ENCODE peak calls at places on chromosomes 3 and 15, in seven cellular contexts. One of them, this sample, is unnamed.

GRCh38 chr3:159191454-159191853 is 389.6 kb downstream of the MFSD1 start:
- DNase-seq in SJSA1: no peak
- DNase-seq in HFFc6: peak; percentile 84
- DNase-seq in hypothalamus: no peak
- DNase-seq in substantia nigra: no peak
- DNase-seq in COR-L47: no peak
- DNase-seq in HTR-8/SVneo: peak; percentile 65
- DNase-seq in this sample: no peak

GRCh38 chr3:194439915-194440550 is 41.0 kb upstream of the GP5 start:
- DNase-seq in hypothalamus: no peak
- DNase-seq in COR-L47: peak; percentile 26
- DNase-seq in HTR-8/SVneo: no peak
- DNase-seq in substantia nigra: no peak
- DNase-seq in SJSA1: no peak
- DNase-seq in HFFc6: no peak
- DNase-seq in this sample: no peak

GRCh38 chr3:133206921-133207320 is 168.7 kb downstream of the TMEM108 start:
- DNase-seq in HTR-8/SVneo: no peak
- DNase-seq in COR-L47: no peak
- DNase-seq in substantia nigra: no peak
- DNase-seq in SJSA1: no peak
- DNase-seq in hypothalamus: no peak
- DNase-seq in HFFc6: no peak
- DNase-seq in this sample: no peak

GRCh38 chr3:14145236-14145635 is 20.4 kb downstream of the TMEM43 start:
- DNase-seq in HFFc6: peak; percentile 60
- DNase-seq in COR-L47: no peak
- DNase-seq in substantia nigra: no peak
- DNase-seq in HTR-8/SVneo: no peak
- DNase-seq in SJSA1: no peak
- DNase-seq in hypothalamus: no peak
- DNase-seq in this sample: no peak

GRCh38 chr15:91032919-91033803 is 10.8 kb upstream of the VPS33B start:
- DNase-seq in SJSA1: no peak
- DNase-seq in HTR-8/SVneo: no peak
- DNase-seq in substantia nigra: no peak
- DNase-seq in COR-L47: peak; percentile 74
- DNase-seq in hypothalamus: peak; percentile 7
- DNase-seq in HFFc6: no peak
- DNase-seq in this sample: peak; percentile 81

GRCh38 chr15:28456476-28457395 is 76.0 kb downstream of the GOLGA8G start:
- DNase-seq in substantia nigra: no peak
- DNase-seq in SJSA1: peak; percentile 53
- DNase-seq in hypothalamus: no peak
- DNase-seq in HFFc6: no peak
- DNase-seq in HTR-8/SVneo: no peak
- DNase-seq in COR-L47: no peak
- DNase-seq in this sample: peak; percentile 7

GRCh38 chr3:168925568-168925967 is 737.9 kb downstream of the MECOM start:
- DNase-seq in substantia nigra: no peak
- DNase-seq in HFFc6: no peak
- DNase-seq in HTR-8/SVneo: no peak
- DNase-seq in COR-L47: no peak
- DNase-seq in SJSA1: no peak
- DNase-seq in hypothalamus: no peak
- DNase-seq in this sample: no peak

GRCh38 chr15:26804063-26804804 is 31.4 kb upstream of the GABRB3 start:
- DNase-seq in hypothalamus: no peak
- DNase-seq in HTR-8/SVneo: no peak
- DNase-seq in COR-L47: no peak
- DNase-seq in SJSA1: no peak
- DNase-seq in substantia nigra: no peak
- DNase-seq in HFFc6: no peak
- DNase-seq in this sample: peak; percentile 7

GRCh38 chr3:128180913-128181312 is 27.6 kb downstream of the EEFSEC start:
- DNase-seq in hypothalamus: no peak
- DNase-seq in substantia nigra: no peak
- DNase-seq in SJSA1: no peak
- DNase-seq in COR-L47: no peak
- DNase-seq in HFFc6: no peak
- DNase-seq in HTR-8/SVneo: no peak
- DNase-seq in this sample: no peak

GRCh38 chr3:109927161-109927560 is 589.8 kb upstream of the DPPA4 start:
- DNase-seq in HFFc6: peak; percentile 94
- DNase-seq in hypothalamus: no peak
- DNase-seq in HTR-8/SVneo: peak; percentile 75
- DNase-seq in COR-L47: no peak
- DNase-seq in SJSA1: peak; percentile 70
- DNase-seq in substantia nigra: no peak
- DNase-seq in this sample: no peak

GRCh38 chr15:48392356-48392755 is 61.1 kb downstream of the DUT start:
- DNase-seq in HTR-8/SVneo: no peak
- DNase-seq in substantia nigra: no peak
- DNase-seq in SJSA1: no peak
- DNase-seq in HFFc6: no peak
- DNase-seq in hypothalamus: no peak
- DNase-seq in COR-L47: no peak
- DNase-seq in this sample: no peak

GRCh38 chr3:102299125-102299877 is 135.5 kb upstream of the ZPLD1 start:
- DNase-seq in hypothalamus: no peak
- DNase-seq in HFFc6: no peak
- DNase-seq in SJSA1: no peak
- DNase-seq in COR-L47: no peak
- DNase-seq in substantia nigra: no peak
- DNase-seq in HTR-8/SVneo: no peak
- DNase-seq in this sample: no peak

GRCh38 chr3:156150434-156151066 is 30.2 kb downstream of the KCNAB1 start:
- DNase-seq in hypothalamus: no peak
- DNase-seq in HFFc6: peak; percentile 50
- DNase-seq in HTR-8/SVneo: peak; percentile 27
- DNase-seq in substantia nigra: no peak
- DNase-seq in COR-L47: peak; percentile 36
- DNase-seq in SJSA1: no peak
- DNase-seq in this sample: peak; percentile 68

GRCh38 chr3:183534249-183534648 is 21.3 kb downstream of the KLHL6 start:
- DNase-seq in substantia nigra: no peak
- DNase-seq in hypothalamus: no peak
- DNase-seq in HTR-8/SVneo: no peak
- DNase-seq in COR-L47: no peak
- DNase-seq in SJSA1: no peak
- DNase-seq in HFFc6: peak; percentile 59
- DNase-seq in this sample: no peak

GRCh38 chr3:193897288-193897687 is 238.7 kb upstream of the HES1 start:
- DNase-seq in hypothalamus: no peak
- DNase-seq in HFFc6: no peak
- DNase-seq in SJSA1: no peak
- DNase-seq in substantia nigra: no peak
- DNase-seq in COR-L47: no peak
- DNase-seq in HTR-8/SVneo: no peak
- DNase-seq in this sample: no peak

GRCh38 chr15:68818671-68819450 is 1.8 kb downstream of the ANP32A start:
- DNase-seq in HTR-8/SVneo: no peak
- DNase-seq in hypothalamus: peak; percentile 65
- DNase-seq in HFFc6: no peak
- DNase-seq in COR-L47: peak; percentile 54
- DNase-seq in substantia nigra: no peak
- DNase-seq in SJSA1: peak; percentile 63
- DNase-seq in this sample: peak; percentile 78

GRCh38 chr3:37040231-37040630 is 46.9 kb downstream of the MLH1 start:
- DNase-seq in hypothalamus: no peak
- DNase-seq in SJSA1: no peak
- DNase-seq in HFFc6: peak; percentile 27
- DNase-seq in COR-L47: no peak
- DNase-seq in HTR-8/SVneo: no peak
- DNase-seq in substantia nigra: no peak
- DNase-seq in this sample: no peak

GRCh38 chr3:71299160-71299559 is 284.4 kb downstream of the FOXP1 start:
- DNase-seq in substantia nigra: no peak
- DNase-seq in HTR-8/SVneo: no peak
- DNase-seq in hypothalamus: no peak
- DNase-seq in SJSA1: no peak
- DNase-seq in COR-L47: peak; percentile 4
- DNase-seq in HFFc6: no peak
- DNase-seq in this sample: no peak

GRCh38 chr3:44734646-44735168 is 5.3 kb downstream of the ZNF501 start:
- DNase-seq in substantia nigra: no peak
- DNase-seq in hypothalamus: no peak
- DNase-seq in HFFc6: no peak
- DNase-seq in HTR-8/SVneo: no peak
- DNase-seq in COR-L47: no peak
- DNase-seq in SJSA1: no peak
- DNase-seq in this sample: no peak

GRCh38 chr3:142035308-142035922 is 113.9 kb downstream of the TFDP2 start:
- DNase-seq in SJSA1: no peak
- DNase-seq in substantia nigra: no peak
- DNase-seq in COR-L47: no peak
- DNase-seq in HTR-8/SVneo: no peak
- DNase-seq in hypothalamus: no peak
- DNase-seq in HFFc6: no peak
- DNase-seq in this sample: no peak

GRCh38 chr3:97917813-97918536 is 54.3 kb downstream of the RIOX2 start:
- DNase-seq in HFFc6: no peak
- DNase-seq in SJSA1: no peak
- DNase-seq in substantia nigra: no peak
- DNase-seq in HTR-8/SVneo: no peak
- DNase-seq in hypothalamus: no peak
- DNase-seq in COR-L47: no peak
- DNase-seq in this sample: no peak

GRCh38 chr15:78212546-78213424 is 21.6 kb downstream of the ACSBG1 start:
- DNase-seq in HTR-8/SVneo: peak; percentile 91
- DNase-seq in substantia nigra: no peak
- DNase-seq in hypothalamus: no peak
- DNase-seq in SJSA1: peak; percentile 92
- DNase-seq in COR-L47: peak; percentile 86
- DNase-seq in HFFc6: peak; percentile 70
- DNase-seq in this sample: no peak